ENCODE peak calls at places on chromosomes 13 and 19, in four cellular contexts. O is K562, T is HepG2, A is GM12878. Z is an unnamed sample.

GRCh38 chr13:30382836-30383525 is 39.3 kb upstream of the UBE2L5 start:
- DNase-seq in T (no peak), A (no peak), O (no peak), Z (no peak)

GRCh38 chr19:48874309-48875135 is 2.3 kb downstream of the PPP1R15A start:
- DNase-seq in T (no peak), O (peak), A (no peak), Z (peak)

GRCh38 chr13:63435668-63436275 is 2020.1 kb upstream of the PCDH20 start:
- DNase-seq in T (no peak), A (no peak), O (no peak), Z (peak)

GRCh38 chr19:32675720-32676185 is at the start of gene RGS9BP:
- DNase-seq in T (peak), A (no peak), O (peak), Z (peak)

GRCh38 chr13:99655351-99656091 is 154.2 kb downstream of the TM9SF2 start:
- DNase-seq in O (no peak), T (peak), A (no peak), Z (peak)

GRCh38 chr13:112781881-112782361 is 92.1 kb downstream of the ATP11A start:
- DNase-seq in T (no peak), O (no peak), A (no peak), Z (no peak)

GRCh38 chr13:71218960-71219359 is 648.0 kb downstream of the DACH1 start:
- DNase-seq in A (no peak), T (peak), O (no peak), Z (peak)

GRCh38 chr19:48639483-48640375 is 2.5 kb upstream of the DBP start:
- DNase-seq in T (no peak), A (no peak), O (peak), Z (no peak)

GRCh38 chr19:10454267-10454666 is 33.9 kb downstream of the PDE4A start:
- DNase-seq in A (no peak), T (no peak), O (peak), Z (no peak)

GRCh38 chr19:30001794-30002193 is 59.8 kb downstream of the URI1 start:
- DNase-seq in A (no peak), O (peak), T (peak), Z (no peak)

GRCh38 chr19:29450306-29450705 is 75.5 kb upstream of the VSTM2B start:
- DNase-seq in O (no peak), T (no peak), A (no peak), Z (no peak)

GRCh38 chr13:24215732-24216131 is 55.2 kb downstream of the SPATA13 start:
- DNase-seq in T (no peak), A (no peak), O (no peak), Z (no peak)
- TF ChIP-seq CHD2 in T (no peak), A (no peak), O (no peak), Z (no peak)

GRCh38 chr19:3783660-3784584 is 2.3 kb downstream of the MATK start:
- DNase-seq in O (peak), T (peak), A (no peak), Z (no peak)
- TF ChIP-seq JUNB in O (no peak), T (no peak), A (no peak), Z (no peak)

GRCh38 chr19:19106061-19106551 is 32.2 kb downstream of the TMEM161A start:
- DNase-seq in A (no peak), T (no peak), O (no peak), Z (no peak)

GRCh38 chr19:19110410-19111137 is 27.7 kb downstream of the TMEM161A start:
- DNase-seq in T (no peak), O (no peak), A (no peak), Z (peak)

GRCh38 chr19:19109601-19110000 is 28.7 kb downstream of the TMEM161A start:
- DNase-seq in A (no peak), O (no peak), T (no peak), Z (no peak)

GRCh38 chr19:19105365-19106060 is 32.8 kb downstream of the TMEM161A start:
- DNase-seq in A (peak), T (peak), O (peak), Z (peak)

DNA sequence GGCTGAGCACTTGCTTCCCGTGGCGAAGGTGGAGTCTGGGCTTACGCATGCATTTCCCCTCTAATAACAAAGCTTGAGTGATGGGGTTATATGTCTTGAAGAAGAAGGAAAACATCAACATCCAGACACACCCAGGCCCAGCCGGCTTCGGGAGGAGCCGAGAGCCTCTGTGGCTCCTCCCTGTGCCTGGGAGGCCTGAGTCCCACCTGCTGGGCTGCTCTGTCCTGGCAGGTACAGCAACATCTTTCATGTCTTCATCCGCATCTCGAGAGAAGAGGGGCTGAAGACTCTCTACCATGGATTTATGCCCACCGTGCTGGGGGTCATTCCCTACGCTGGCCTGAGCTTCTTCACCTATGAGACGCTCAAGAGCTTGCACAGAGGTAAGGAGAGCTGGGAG is 30.6 kb downstream of the TMEM161A start:
- DNase-seq in O (no peak), T (no peak), A (no peak), Z (no peak)
- TF ChIP-seq MYC in O (no peak), T (no peak), A (no peak), Z (no peak)

GRCh38 chr13:88648598-88649373 is 977.6 kb downstream of the SLITRK5 start:
- DNase-seq in O (no peak), T (no peak), A (no peak), Z (no peak)

GRCh38 chr13:88649855-88650254 is 978.7 kb downstream of the SLITRK5 start:
- DNase-seq in O (no peak), A (no peak), T (no peak), Z (no peak)

GRCh38 chr13:88656751-88657150 is 985.6 kb downstream of the SLITRK5 start:
- DNase-seq in T (no peak), O (no peak), A (no peak), Z (peak)

DNA sequence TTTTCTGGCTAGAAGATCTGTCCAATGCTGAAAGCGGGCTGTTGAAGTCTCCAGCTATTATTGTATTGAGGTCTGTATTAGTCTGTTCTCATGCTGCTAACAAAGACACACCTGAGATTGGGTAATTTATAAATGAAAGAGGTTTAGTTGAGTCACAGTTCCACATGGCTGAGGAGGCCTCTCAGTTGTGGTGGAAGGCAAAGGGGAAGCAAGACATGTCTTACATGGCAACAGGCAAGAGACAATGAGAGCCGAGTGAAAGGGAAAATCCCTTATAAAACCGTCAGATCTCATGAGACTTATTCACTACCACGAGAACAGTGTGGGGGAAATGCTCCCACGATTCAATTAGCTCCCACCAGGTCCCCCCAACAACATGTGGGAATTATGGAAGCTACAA is 980.4 kb downstream of the SLITRK5 start:
- DNase-seq in A (peak), T (no peak), O (no peak), Z (no peak)
- TF ChIP-seq CHD2 in A (no peak), T (no peak), O (no peak), Z (no peak)

GRCh38 chr19:46624958-46625661 is at the start of gene PTGIR:
- DNase-seq in A (no peak), T (no peak), O (peak), Z (no peak)
- TF ChIP-seq JUNB in A (no peak), T (no peak), O (no peak), Z (no peak)

DNA sequence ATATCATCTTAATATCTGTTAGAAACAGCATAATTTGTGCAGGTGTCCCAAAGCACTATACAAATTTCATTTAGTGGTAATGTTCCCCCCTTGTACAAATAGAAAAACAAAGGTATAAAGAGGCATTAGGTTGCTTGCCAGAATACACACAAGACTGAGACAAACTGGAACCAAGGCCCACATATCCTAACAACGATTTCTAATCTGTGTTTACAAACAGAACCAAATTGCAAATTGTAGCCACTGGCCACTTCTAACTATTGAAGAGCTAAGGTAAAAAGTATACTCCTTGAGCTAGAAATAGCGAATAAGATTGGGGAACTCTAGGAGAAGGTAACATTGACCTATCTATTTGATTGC is 526.1 kb downstream of the KLF12 start:
- DNase-seq in T (no peak), A (no peak), O (no peak), Z (no peak)
- TF ChIP-seq MYC in T (no peak), A (no peak), O (no peak), Z (no peak)

GRCh38 chr13:23979361-23980159 is 82.3 kb upstream of the C1QTNF9B start:
- DNase-seq in A (no peak), O (no peak), T (peak), Z (peak)
- TF ChIP-seq CHD2 in A (no peak), O (no peak), T (no peak), Z (no peak)

GRCh38 chr19:50838239-50838638 is 4.9 kb upstream of the KLK15 start:
- DNase-seq in T (no peak), A (peak), O (peak), Z (peak)
- TF ChIP-seq JUNB in T (no peak), A (no peak), O (no peak), Z (no peak)

DNA sequence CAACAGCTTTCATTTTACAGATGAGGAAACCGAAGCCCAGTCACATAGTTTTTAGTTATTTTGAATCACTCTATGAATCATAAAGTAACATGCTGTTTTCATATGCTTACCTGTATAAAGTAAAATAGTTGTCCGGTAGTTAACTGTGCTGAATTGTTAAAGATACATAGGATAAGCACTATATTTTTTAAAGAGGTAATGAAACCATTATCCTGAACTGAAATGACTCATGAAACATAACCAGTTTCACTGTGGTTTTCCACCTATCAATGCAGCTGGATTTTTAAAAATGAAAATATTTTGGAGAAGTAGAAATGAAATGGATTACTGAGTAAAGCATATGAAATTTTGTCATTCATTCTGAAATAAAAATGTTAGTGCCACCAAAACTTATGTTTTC is 655.0 kb downstream of the OLFM4 start:
- DNase-seq in O (no peak), A (no peak), T (no peak), Z (no peak)
- TF ChIP-seq MYC in O (no peak), A (no peak), T (no peak), Z (no peak)